ENCODE peak calls at places on chromosomes 11 and 22, in five cellular contexts. X is A549, Y is NCI-H446, R is LoVo, B is T-helper 1 cell. C is an unnamed sample.

GRCh38 chr11:92685049-92685448 is 284.4 kb upstream of the MTNR1B start:
- DNase-seq in X (no peak), Y (no peak), R (no peak), B (no peak), C (no peak)

GRCh38 chr11:9753031-9753430 is 89.2 kb downstream of the SWAP70 start:
- DNase-seq in X (no peak), Y (no peak), R (peak; percentile 42), B (no peak), C (no peak)

GRCh38 chr22:50084085-50084484 is 1.1 kb downstream of the MLC1 start:
- DNase-seq in X (no peak), Y (no peak), R (no peak), B (no peak), C (no peak)

GRCh38 chr11:19220903-19221682 is 19.3 kb upstream of the CSRP3 start:
- DNase-seq in X (no peak), Y (peak; percentile 87), R (no peak), B (no peak), C (no peak)

GRCh38 chr11:20388096-20389055 is 860 bp downstream of the PRMT3 start:
- DNase-seq in X (no peak), Y (peak; percentile 29), R (peak; percentile 12), B (no peak), C (no peak)

GRCh38 chr11:108732395-108732794 is 67.5 kb downstream of the DDX10 start:
- DNase-seq in X (no peak), Y (no peak), R (no peak), B (no peak), C (no peak)

GRCh38 chr11:28169816-28170215 is 61.6 kb downstream of the METTL15 start:
- DNase-seq in X (no peak), Y (no peak), R (no peak), B (no peak), C (no peak)

GRCh38 chr11:128310676-128311445 is 276.5 kb downstream of the ETS1 start:
- DNase-seq in X (no peak), Y (no peak), R (no peak), B (no peak), C (no peak)

C was measured in effector CD4-positive, alpha-beta T cell.